ENCODE peak calls at places on chromosomes 3 and 15, in five cellular contexts. Z, P, G, D and F are unnamed samples. For H3K4me1, the result is how much of the 10 kb centered on the place peaks cover.

GRCh38 chr15:59794229-59794886 is 105.2 kb upstream of the BNIP2 start:
- DNase-seq in D (no peak), G (no peak), P (no peak), Z (no peak), F (no peak)

GRCh38 chr3:167606836-167607235 is 46.9 kb downstream of the WDR49 start:
- DNase-seq in D (no peak), G (no peak), P (no peak), Z (no peak), F (no peak)

GRCh38 chr3:106341090-106341489 is 472.3 kb upstream of the CBLB start:
- DNase-seq in P (no peak), D (no peak), Z (no peak), G (no peak), F (no peak)

GRCh38 chr15:29734917-29735572 is 87.2 kb downstream of the TJP1 start:
- DNase-seq in Z (peak), P (no peak), D (no peak), G (no peak), F (peak)

GRCh38 chr15:90895571-90896117 is 7.5 kb upstream of the MAN2A2 start:
- DNase-seq in D (peak), P (no peak), G (no peak), Z (no peak), F (peak)

GRCh38 chr15:63870403-63871209 is 36.9 kb upstream of the HERC1 start:
- DNase-seq in G (peak), D (peak), P (peak), Z (peak), F (peak)

GRCh38 chr15:49817100-49817499 is 196.3 kb downstream of the DTWD1 start:
- DNase-seq in D (no peak), P (no peak), Z (peak), G (no peak), F (no peak)

GRCh38 chr15:47194718-47195117 is 522.6 kb upstream of the SEMA6D start:
- DNase-seq in Z (peak), G (no peak), P (no peak), D (peak), F (peak)

GRCh38 chr15:97585408-97585807 is 375.1 kb upstream of the ARRDC4 start:
- DNase-seq in D (no peak), G (no peak), Z (no peak), P (no peak), F (no peak)

GRCh38 chr15:42203891-42204290 is 4.2 kb downstream of the VPS39 start:
- DNase-seq in P (no peak), G (no peak), D (no peak), Z (peak), F (no peak)

GRCh38 chr3:152257246-152258074 is 11.3 kb upstream of the MBNL1 start:
- DNase-seq in Z (peak), D (no peak), G (no peak), P (no peak), F (no peak)

GRCh38 chr3:150783334-150783733 is 20.4 kb upstream of the SIAH2 start:
- DNase-seq in Z (no peak), D (no peak), G (no peak), P (no peak), F (no peak)

GRCh38 chr3:78483070-78483469 is 1284.7 kb downstream of the ROBO1 start:
- DNase-seq in G (no peak), D (peak), P (no peak), Z (no peak), F (no peak)

GRCh38 chr3:45599984-45600650 is 5.6 kb downstream of the LIMD1 start:
- DNase-seq in Z (no peak), P (no peak), G (no peak), D (no peak), F (no peak)

GRCh38 chr3:14925729-14926591 is 21.4 kb upstream of the NR2C2 start:
- DNase-seq in Z (peak), D (peak), G (no peak), P (peak), F (peak)

GRCh38 chr3:129039271-129040038 is 21.1 kb upstream of the GP9 start:
- DNase-seq in Z (no peak), D (no peak), P (no peak), G (no peak), F (peak)

GRCh38 chr3:81769271-81769670 is 7.8 kb upstream of the GBE1 start:
- DNase-seq in D (no peak), P (no peak), Z (peak), G (no peak), F (no peak)

GRCh38 chr3:346186-346585 is 149.6 kb downstream of the CHL1 start:
- DNase-seq in D (no peak), Z (peak), G (no peak), P (no peak), F (no peak)

GRCh38 chr3:14317057-14317553 is 85.3 kb upstream of the SLC6A6 start:
- DNase-seq in Z (no peak), G (no peak), P (no peak), D (peak), F (no peak)

GRCh38 chr3:38662544-38662943 is 13.1 kb upstream of the SCN5A start:
- DNase-seq in D (peak), P (no peak), Z (peak), G (no peak), F (peak)

GRCh38 chr3:3125977-3126376 is 763 bp upstream of the TRNT1 start:
- DNase-seq in Z (no peak), P (no peak), G (no peak), D (no peak), F (no peak)
- H3K27ac ChIP-seq in Z (peak), P (peak), G (peak), D (peak), F (peak)

GRCh38 chr3:10389995-10390394 is 69.1 kb upstream of the SEC13 start:
- DNase-seq in Z (no peak), G (no peak), D (no peak), P (no peak), F (no peak)

GRCh38 chr3:10389341-10389740 is 68.4 kb upstream of the SEC13 start:
- DNase-seq in P (no peak), Z (no peak), D (no peak), G (no peak), F (no peak)

GRCh38 chr3:10390641-10391373 is 69.9 kb upstream of the SEC13 start:
- DNase-seq in G (no peak), P (no peak), Z (no peak), D (no peak), F (no peak)

GRCh38 chr3:10386121-10386520 is 65.2 kb upstream of the SEC13 start:
- DNase-seq in P (no peak), G (no peak), D (no peak), Z (no peak), F (no peak)

GRCh38 chr3:10387881-10388621 is 67.1 kb upstream of the SEC13 start:
- DNase-seq in Z (peak), D (peak), G (no peak), P (no peak), F (no peak)
- H3K4me3 ChIP-seq in Z (no peak), D (no peak), G (no peak), P (no peak), F (no peak)

DNA sequence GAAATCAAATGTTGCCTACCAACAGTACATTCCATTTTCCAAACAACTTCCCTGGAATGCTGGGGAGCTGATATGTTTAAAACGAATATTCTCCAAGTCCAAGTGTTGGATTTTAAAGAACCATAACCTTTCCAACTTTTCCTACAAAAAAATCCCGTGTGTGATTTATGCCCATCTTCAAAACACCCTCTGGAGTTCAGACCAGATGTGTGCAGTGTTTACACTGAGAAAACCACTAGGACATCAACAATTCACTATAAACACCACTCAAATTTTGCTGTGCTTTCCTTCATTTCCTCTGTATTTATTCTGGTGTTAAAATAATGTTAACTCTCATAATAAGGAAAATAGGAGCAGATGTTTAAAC is 2.4 kb downstream of the VGLL4 start:
- DNase-seq in G (no peak), Z (no peak), D (no peak), P (no peak), F (no peak)
- H3K4me1 ChIP-seq in G (half or more), Z (under half), D (under half), P (under half), F (under half)

DNA sequence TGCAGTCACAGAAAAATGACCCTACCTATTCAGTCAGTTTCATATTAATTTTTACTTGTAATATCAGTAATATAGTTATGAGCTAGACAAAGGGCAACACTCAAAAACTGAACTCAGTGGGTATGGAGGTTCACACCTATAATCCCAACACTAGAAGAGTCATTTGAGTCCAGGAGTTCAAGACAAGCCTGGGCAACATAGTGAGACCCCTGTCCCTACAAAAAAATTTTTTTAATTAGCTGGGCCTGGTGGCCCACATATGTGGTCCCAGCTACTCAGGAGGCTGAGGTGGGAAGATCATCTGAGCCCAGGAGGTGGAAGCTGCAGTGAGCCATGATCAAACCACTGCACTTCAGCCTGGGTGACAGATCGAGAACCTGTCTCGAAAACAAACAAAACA is 3.1 kb downstream of the TMF1 start:
- DNase-seq in Z (no peak), P (no peak), G (no peak), D (no peak), F (no peak)
- H3K27ac ChIP-seq in Z (no peak), P (no peak), G (no peak), D (no peak), F (no peak)

DNA sequence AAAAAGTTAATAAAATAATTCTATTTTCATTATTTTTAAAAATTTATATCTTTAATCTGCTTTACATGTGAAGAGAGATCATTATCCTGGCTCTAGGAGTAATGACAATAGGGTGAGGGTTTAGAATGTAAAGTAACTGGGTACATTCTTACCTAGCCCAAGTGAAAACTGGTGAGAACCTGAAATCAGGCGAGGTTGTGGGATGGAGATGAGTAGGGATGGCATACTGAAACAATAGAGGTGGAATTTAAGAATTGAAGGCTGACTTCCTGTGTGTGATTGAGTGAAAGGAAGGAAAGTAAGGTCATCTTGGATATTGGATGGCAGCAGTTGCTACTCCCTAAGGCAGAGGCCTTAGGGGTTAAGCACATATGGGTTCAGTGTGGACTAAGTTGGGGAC is 82.7 kb downstream of the MYRIP start:
- DNase-seq in G (no peak), D (peak), Z (no peak), P (no peak), F (no peak)
- H3K4me3 ChIP-seq in G (no peak), D (no peak), Z (no peak), P (no peak), F (no peak)

DNA sequence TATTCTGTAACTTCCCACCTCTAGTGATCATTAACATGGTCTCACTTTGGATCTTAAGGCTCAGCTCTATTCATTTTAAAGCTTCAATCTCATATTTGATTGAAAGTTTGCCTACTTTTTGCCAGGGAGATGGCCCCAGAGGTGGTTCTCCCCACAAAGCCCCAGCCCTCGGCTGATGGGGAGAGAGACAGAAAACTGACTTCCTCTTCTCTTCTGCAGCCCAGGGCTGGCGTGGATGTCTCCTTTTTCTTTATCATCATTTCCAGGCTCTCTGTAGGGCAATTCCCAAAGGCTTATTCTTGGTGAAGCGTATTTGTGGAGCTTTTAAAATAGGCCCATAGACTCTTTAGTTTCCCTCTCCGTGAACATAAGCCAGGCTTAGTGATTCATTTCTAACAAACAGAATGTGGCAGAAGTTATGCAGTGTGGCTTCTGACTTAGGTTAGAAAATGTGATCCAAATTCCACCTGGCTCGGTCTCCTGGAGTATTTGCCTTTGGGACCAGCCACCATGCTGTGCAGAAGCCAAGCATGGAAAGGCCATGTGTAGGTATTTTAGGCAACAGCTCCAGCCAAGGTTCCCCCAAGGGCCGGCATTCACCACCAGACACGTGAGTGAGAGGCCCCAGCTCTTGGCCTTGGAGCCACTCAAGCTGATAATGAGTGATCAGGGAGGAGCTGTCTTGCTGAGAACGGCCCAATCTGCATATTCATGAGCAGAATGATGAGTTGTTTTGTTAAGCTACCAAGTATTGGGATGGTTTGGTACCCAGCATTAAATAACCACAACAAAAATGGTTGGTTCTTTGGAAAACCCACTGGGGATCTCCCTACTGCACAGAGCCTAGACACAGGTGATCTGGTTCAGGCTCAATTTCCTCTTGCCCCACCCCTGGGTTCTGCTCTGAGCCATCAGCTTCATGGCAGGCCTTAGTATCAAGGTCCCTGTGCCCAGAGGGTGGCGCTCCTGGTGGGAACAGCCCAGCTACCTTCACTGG is 353.2 kb upstream of the PROK2 start:
- DNase-seq in D (no peak), G (no peak), Z (no peak), P (no peak), F (no peak)
- H3K4me1 ChIP-seq in D (under half), G (under half), Z (under half), P (under half), F (under half)